ENCODE peak calls at places on chromosomes 4 and X, in eight cellular contexts. One of them, this sample, is unnamed.

GRCh38 chr4:22427676-22428075 is 88.2 kb downstream of the ADGRA3 start:
- DNase-seq in ovary: no peak
- DNase-seq in kidney: no peak
- DNase-seq in lung: no peak
- DNase-seq in mucosa of descending colon: no peak
- DNase-seq in lower lobe of right lung: no peak
- DNase-seq in choroid plexus epithelial cell: no peak
- DNase-seq in NB4: no peak
- DNase-seq in this sample: no peak

GRCh38 chr4:41963105-41963504 is 18.5 kb upstream of the DCAF4L1 start:
- DNase-seq in ovary: no peak
- DNase-seq in kidney: no peak
- DNase-seq in lung: no peak
- DNase-seq in mucosa of descending colon: no peak
- DNase-seq in lower lobe of right lung: no peak
- DNase-seq in choroid plexus epithelial cell: peak
- DNase-seq in NB4: peak
- DNase-seq in this sample: no peak

GRCh38 chr4:93779228-93779627 is 49.3 kb upstream of the ATOH1 start:
- DNase-seq in ovary: no peak
- DNase-seq in kidney: no peak
- DNase-seq in lung: no peak
- DNase-seq in mucosa of descending colon: no peak
- DNase-seq in lower lobe of right lung: no peak
- DNase-seq in choroid plexus epithelial cell: no peak
- DNase-seq in NB4: no peak
- DNase-seq in this sample: no peak

GRCh38 chrX:22686138-22686541 is 313.6 kb upstream of the DDX53 start:
- DNase-seq in ovary: peak
- DNase-seq in kidney: peak
- DNase-seq in lung: no peak
- DNase-seq in mucosa of descending colon: no peak
- DNase-seq in lower lobe of right lung: no peak
- DNase-seq in choroid plexus epithelial cell: peak
- DNase-seq in NB4: peak
- DNase-seq in this sample: peak

GRCh38 chr4:88177981-88178632 is 19.7 kb upstream of the ABCG2 start:
- DNase-seq in ovary: no peak
- DNase-seq in kidney: no peak
- DNase-seq in lung: peak
- DNase-seq in mucosa of descending colon: no peak
- DNase-seq in lower lobe of right lung: peak
- DNase-seq in choroid plexus epithelial cell: peak
- DNase-seq in NB4: peak
- DNase-seq in this sample: peak

GRCh38 chr4:159048166-159048886 is 54.6 kb upstream of the RAPGEF2 start:
- DNase-seq in ovary: peak
- DNase-seq in kidney: peak
- DNase-seq in lung: peak
- DNase-seq in mucosa of descending colon: peak
- DNase-seq in lower lobe of right lung: peak
- DNase-seq in choroid plexus epithelial cell: peak
- DNase-seq in NB4: no peak
- DNase-seq in this sample: peak

GRCh38 chr4:18641334-18641733 is 619.8 kb upstream of the LCORL start:
- DNase-seq in ovary: no peak
- DNase-seq in kidney: no peak
- DNase-seq in lung: no peak
- DNase-seq in mucosa of descending colon: no peak
- DNase-seq in lower lobe of right lung: no peak
- DNase-seq in choroid plexus epithelial cell: no peak
- DNase-seq in NB4: no peak
- DNase-seq in this sample: no peak

GRCh38 chr4:153318696-153319320 is 25.7 kb upstream of the MND1 start:
- DNase-seq in ovary: no peak
- DNase-seq in kidney: no peak
- DNase-seq in lung: no peak
- DNase-seq in mucosa of descending colon: no peak
- DNase-seq in lower lobe of right lung: no peak
- DNase-seq in choroid plexus epithelial cell: peak
- DNase-seq in NB4: peak
- DNase-seq in this sample: peak

GRCh38 chr4:3371038-3371437 is 70.7 kb upstream of the HGFAC start:
- DNase-seq in ovary: no peak
- DNase-seq in kidney: no peak
- DNase-seq in lung: no peak
- DNase-seq in mucosa of descending colon: no peak
- DNase-seq in lower lobe of right lung: peak
- DNase-seq in choroid plexus epithelial cell: peak
- DNase-seq in NB4: no peak
- DNase-seq in this sample: no peak

GRCh38 chrX:136961594-136962135 is 72.1 kb downstream of the GPR101 start:
- DNase-seq in ovary: no peak
- DNase-seq in kidney: no peak
- DNase-seq in lung: no peak
- DNase-seq in mucosa of descending colon: no peak
- DNase-seq in lower lobe of right lung: no peak
- DNase-seq in choroid plexus epithelial cell: peak
- DNase-seq in NB4: peak
- DNase-seq in this sample: no peak

GRCh38 chr4:41880840-41881831 is 54.1 kb upstream of the TMEM33 start:
- DNase-seq in ovary: no peak
- DNase-seq in kidney: no peak
- DNase-seq in lung: no peak
- DNase-seq in mucosa of descending colon: no peak
- DNase-seq in lower lobe of right lung: no peak
- DNase-seq in choroid plexus epithelial cell: no peak
- DNase-seq in NB4: no peak
- DNase-seq in this sample: no peak

GRCh38 chrX:50081282-50081955 is 119.4 kb downstream of the AKAP4 start:
- DNase-seq in ovary: peak
- DNase-seq in kidney: peak
- DNase-seq in lung: peak
- DNase-seq in mucosa of descending colon: peak
- DNase-seq in lower lobe of right lung: peak
- DNase-seq in choroid plexus epithelial cell: peak
- DNase-seq in NB4: peak
- DNase-seq in this sample: no peak

GRCh38 chr4:23456864-23457263 is 433.0 kb downstream of the PPARGC1A start:
- DNase-seq in ovary: no peak
- DNase-seq in kidney: no peak
- DNase-seq in lung: no peak
- DNase-seq in mucosa of descending colon: no peak
- DNase-seq in lower lobe of right lung: no peak
- DNase-seq in choroid plexus epithelial cell: no peak
- DNase-seq in NB4: no peak
- DNase-seq in this sample: no peak

GRCh38 chr4:23458061-23458460 is 431.8 kb downstream of the PPARGC1A start:
- DNase-seq in ovary: no peak
- DNase-seq in kidney: no peak
- DNase-seq in lung: no peak
- DNase-seq in mucosa of descending colon: no peak
- DNase-seq in lower lobe of right lung: no peak
- DNase-seq in choroid plexus epithelial cell: no peak
- DNase-seq in NB4: no peak
- DNase-seq in this sample: no peak

GRCh38 chr4:23455482-23455881 is 434.4 kb downstream of the PPARGC1A start:
- DNase-seq in ovary: no peak
- DNase-seq in kidney: no peak
- DNase-seq in lung: no peak
- DNase-seq in mucosa of descending colon: no peak
- DNase-seq in lower lobe of right lung: no peak
- DNase-seq in choroid plexus epithelial cell: no peak
- DNase-seq in NB4: peak
- DNase-seq in this sample: peak
- TF ChIP-seq CTCF in ovary: no peak
- TF ChIP-seq CTCF in kidney: peak
- TF ChIP-seq CTCF in lung: no peak
- TF ChIP-seq CTCF in mucosa of descending colon: no peak
- TF ChIP-seq CTCF in lower lobe of right lung: no peak
- TF ChIP-seq CTCF in choroid plexus epithelial cell: no peak
- TF ChIP-seq CTCF in NB4: peak
- TF ChIP-seq CTCF in this sample: peak

GRCh38 chr4:81030617-81031388 is at the start of gene BMP3:
- DNase-seq in ovary: peak
- DNase-seq in kidney: peak
- DNase-seq in lung: peak
- DNase-seq in mucosa of descending colon: peak
- DNase-seq in lower lobe of right lung: peak
- DNase-seq in choroid plexus epithelial cell: peak
- DNase-seq in NB4: no peak
- DNase-seq in this sample: no peak

GRCh38 chr4:81032174-81032551 is 1.7 kb downstream of the BMP3 start:
- DNase-seq in ovary: no peak
- DNase-seq in kidney: no peak
- DNase-seq in lung: no peak
- DNase-seq in mucosa of descending colon: no peak
- DNase-seq in lower lobe of right lung: no peak
- DNase-seq in choroid plexus epithelial cell: no peak
- DNase-seq in NB4: no peak
- DNase-seq in this sample: no peak

GRCh38 chr4:81031389-81032173 is 1.1 kb downstream of the BMP3 start:
- DNase-seq in ovary: no peak
- DNase-seq in kidney: no peak
- DNase-seq in lung: peak
- DNase-seq in mucosa of descending colon: peak
- DNase-seq in lower lobe of right lung: peak
- DNase-seq in choroid plexus epithelial cell: no peak
- DNase-seq in NB4: no peak
- DNase-seq in this sample: no peak

GRCh38 chr4:81032805-81033684 is 2.5 kb downstream of the BMP3 start:
- DNase-seq in ovary: no peak
- DNase-seq in kidney: no peak
- DNase-seq in lung: no peak
- DNase-seq in mucosa of descending colon: no peak
- DNase-seq in lower lobe of right lung: no peak
- DNase-seq in choroid plexus epithelial cell: no peak
- DNase-seq in NB4: no peak
- DNase-seq in this sample: no peak

DNA sequence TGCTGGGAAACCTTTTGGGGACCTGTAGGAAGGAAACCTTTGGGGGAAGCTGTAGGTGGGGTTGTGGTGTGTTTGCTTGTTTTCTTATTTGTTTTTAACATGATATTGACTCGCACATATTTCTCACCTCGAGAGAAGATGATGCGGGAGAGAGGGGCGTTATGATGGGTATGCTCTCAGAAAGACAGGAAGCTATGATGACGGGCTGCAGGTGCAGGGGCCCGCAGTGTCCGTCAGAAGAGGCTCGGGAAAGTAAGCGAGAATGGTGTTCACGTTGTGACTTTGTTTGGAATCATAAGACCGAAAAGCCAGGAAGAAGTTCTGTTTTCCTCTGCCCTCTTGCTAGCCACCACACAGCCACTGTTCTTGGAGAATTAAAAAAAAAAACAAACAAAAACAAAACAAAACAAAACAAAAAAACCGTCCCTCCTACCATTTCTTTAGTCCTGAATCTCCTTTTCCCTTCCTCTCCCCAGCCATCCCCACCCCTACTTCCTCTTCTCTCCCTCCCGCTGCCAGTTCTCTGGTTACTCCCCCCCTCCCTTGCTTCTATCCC is 369 bp upstream of the BMP3 start:
- DNase-seq in ovary: no peak
- DNase-seq in kidney: no peak
- DNase-seq in lung: no peak
- DNase-seq in mucosa of descending colon: no peak
- DNase-seq in lower lobe of right lung: no peak
- DNase-seq in choroid plexus epithelial cell: no peak
- DNase-seq in NB4: peak
- DNase-seq in this sample: no peak
- H3K4me3 ChIP-seq in ovary: peak
- H3K4me3 ChIP-seq in kidney: peak
- H3K4me3 ChIP-seq in lung: no peak
- H3K4me3 ChIP-seq in mucosa of descending colon: no peak
- H3K4me3 ChIP-seq in lower lobe of right lung: peak
- H3K4me3 ChIP-seq in choroid plexus epithelial cell: peak
- H3K4me3 ChIP-seq in NB4: no peak
- H3K4me3 ChIP-seq in this sample: peak

DNA sequence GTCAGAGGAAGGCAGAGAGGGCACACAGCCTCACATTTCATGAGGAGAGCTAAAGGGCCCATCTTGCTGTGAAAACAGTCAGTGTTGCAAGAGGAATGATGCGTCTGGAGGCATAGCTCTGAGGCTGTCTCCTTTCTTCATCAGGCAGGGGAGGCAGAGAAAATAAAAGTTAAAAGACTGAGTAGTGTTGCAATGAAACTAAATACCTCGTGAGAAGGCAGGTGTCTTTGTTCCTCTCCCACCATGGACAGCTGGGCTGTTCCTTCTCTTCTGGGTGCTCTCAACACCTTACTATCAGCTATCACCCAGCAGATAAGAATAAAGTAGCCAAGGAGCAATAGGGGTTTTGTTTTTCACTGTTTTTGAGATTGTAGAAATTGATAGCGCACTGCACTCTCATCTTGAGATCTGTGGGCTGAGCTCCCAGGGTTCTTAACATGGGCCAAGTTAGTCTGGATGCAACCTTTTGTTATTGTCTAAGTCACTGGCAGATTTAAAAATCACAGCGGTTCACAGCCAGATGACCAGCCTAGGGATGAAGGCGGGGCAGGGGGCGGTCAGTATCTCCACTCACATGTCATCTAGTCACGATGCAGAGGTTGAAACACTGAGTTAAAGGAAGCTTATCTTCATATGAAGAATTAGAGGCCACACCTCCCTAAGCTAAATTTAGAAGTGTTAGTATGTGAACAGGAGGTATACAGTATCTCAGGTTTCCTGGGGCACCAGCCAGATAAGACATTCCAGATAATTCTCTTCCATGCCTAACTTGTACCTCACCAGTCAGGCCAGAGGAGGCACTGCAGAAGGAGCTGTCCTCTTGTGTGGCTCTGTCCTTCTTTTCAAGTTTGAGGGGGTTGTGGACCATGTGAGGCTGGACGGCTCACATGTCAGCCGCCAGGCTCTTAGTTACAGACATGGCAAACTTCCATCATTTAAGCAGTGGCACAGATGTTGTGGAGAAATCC is 36.9 kb downstream of the PARM1 start:
- DNase-seq in ovary: no peak
- DNase-seq in kidney: no peak
- DNase-seq in lung: no peak
- DNase-seq in mucosa of descending colon: no peak
- DNase-seq in lower lobe of right lung: no peak
- DNase-seq in choroid plexus epithelial cell: no peak
- DNase-seq in NB4: no peak
- DNase-seq in this sample: peak
- TF ChIP-seq CTCF in ovary: no peak
- TF ChIP-seq CTCF in kidney: peak
- TF ChIP-seq CTCF in lung: no peak
- TF ChIP-seq CTCF in mucosa of descending colon: no peak
- TF ChIP-seq CTCF in lower lobe of right lung: peak
- TF ChIP-seq CTCF in choroid plexus epithelial cell: no peak
- TF ChIP-seq CTCF in NB4: no peak
- TF ChIP-seq CTCF in this sample: peak

DNA sequence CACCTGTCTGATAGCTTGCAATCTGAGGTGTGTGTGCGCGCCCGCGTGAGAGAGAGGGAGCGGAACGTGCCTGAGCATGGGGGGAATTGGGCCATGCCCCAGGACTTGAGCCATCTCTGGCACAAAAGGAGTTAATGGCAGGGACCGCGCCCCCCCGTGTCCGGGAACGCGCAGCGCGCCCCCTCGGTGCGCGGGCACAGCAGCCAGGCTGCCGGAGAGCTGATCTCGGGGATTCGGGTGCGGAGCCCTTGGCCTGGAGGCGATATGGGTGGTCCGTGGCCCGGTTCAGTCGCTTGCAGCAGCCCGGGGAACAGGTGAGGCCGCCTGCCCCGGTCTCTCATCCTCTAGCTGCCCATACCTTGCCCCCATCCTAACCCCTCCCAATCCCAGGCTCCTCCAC is at the start of gene NLGN3:
- DNase-seq in ovary: peak
- DNase-seq in kidney: no peak
- DNase-seq in lung: no peak
- DNase-seq in mucosa of descending colon: peak
- DNase-seq in lower lobe of right lung: no peak
- DNase-seq in choroid plexus epithelial cell: no peak
- DNase-seq in NB4: no peak
- DNase-seq in this sample: no peak
- H3K4me3 ChIP-seq in ovary: peak
- H3K4me3 ChIP-seq in kidney: peak
- H3K4me3 ChIP-seq in lung: no peak
- H3K4me3 ChIP-seq in mucosa of descending colon: no peak
- H3K4me3 ChIP-seq in lower lobe of right lung: peak
- H3K4me3 ChIP-seq in choroid plexus epithelial cell: peak
- H3K4me3 ChIP-seq in NB4: no peak
- H3K4me3 ChIP-seq in this sample: peak